ENCODE peak calls at places on chromosomes 6 and 20, in four cellular contexts. E is adrenal gland, L is suprapubic skin, J is mammary epithelial cell. U is an unnamed sample. For H3K4me1, the result is how much of the 10 kb centered on the place peaks cover.

GRCh38 chr6:13467216-13467600 is 20.2 kb downstream of the GFOD1 start:
- DNase-seq in E (no peak), L (no peak), J (no peak), U (no peak)

GRCh38 chr6:111011360-111012142 is 29.7 kb downstream of the RPF2 start:
- DNase-seq in E (no peak), L (no peak), J (peak), U (peak)

GRCh38 chr6:150144294-150144868 is 1.5 kb downstream of the PPP1R14C start:
- DNase-seq in E (no peak), L (no peak), J (peak), U (no peak)

GRCh38 chr6:31572041-31572911 is at the start of gene LTA:
- DNase-seq in E (no peak), L (no peak), J (no peak), U (no peak)

GRCh38 chr20:2748551-2749342 is 51.7 kb downstream of the CPXM1 start:
- DNase-seq in E (no peak), L (peak), J (no peak), U (no peak)

GRCh38 chr20:19742974-19743649 is 14.9 kb upstream of the RIN2 start:
- DNase-seq in E (no peak), L (no peak), J (no peak), U (no peak)

GRCh38 chr6:166420351-166420750 is 37.6 kb upstream of the MPC1 start:
- DNase-seq in E (no peak), L (no peak), J (no peak), U (peak)

GRCh38 chr6:168529214-168529613 is 88.2 kb downstream of the SMOC2 start:
- DNase-seq in E (no peak), L (no peak), J (no peak), U (no peak)

GRCh38 chr6:2081155-2082138 is 164.0 kb downstream of the GMDS start:
- DNase-seq in E (no peak), L (no peak), J (no peak), U (no peak)

GRCh38 chr6:131282417-131282816 is 147.2 kb downstream of the AKAP7 start:
- DNase-seq in E (no peak), L (no peak), J (no peak), U (no peak)

GRCh38 chr20:63635431-63636141 is 8.7 kb upstream of the GMEB2 start:
- DNase-seq in E (no peak), L (no peak), J (no peak), U (no peak)

GRCh38 chr6:54335871-54336270 is 27.6 kb downstream of the TINAG start:
- DNase-seq in E (no peak), L (no peak), J (peak), U (no peak)

GRCh38 chr6:35049885-35050284 is 91.3 kb downstream of the TCP11 start:
- DNase-seq in E (no peak), L (no peak), J (no peak), U (peak)
- H3K4me1 ChIP-seq in E (half or more), L (half or more), J (under half), U (under half)

DNA sequence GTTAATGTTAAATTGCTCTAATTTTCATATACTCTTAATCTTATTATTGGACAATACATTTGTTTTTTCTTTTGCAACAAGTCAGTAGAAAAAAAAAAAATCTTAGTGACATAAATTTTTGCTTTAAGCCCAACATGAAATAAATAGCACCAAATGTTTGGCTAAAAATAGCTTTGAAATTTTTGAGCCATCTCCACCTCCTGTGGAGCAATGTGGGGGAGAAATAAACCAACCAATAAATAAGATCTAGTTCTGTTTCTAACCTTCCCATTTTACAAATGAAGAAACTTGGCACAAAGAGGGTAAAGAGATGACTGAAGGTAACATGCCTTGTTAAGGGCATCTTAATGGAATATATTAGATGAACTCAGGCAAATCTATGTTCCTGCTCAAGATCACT is 91.4 kb downstream of the PRKN start:
- DNase-seq in E (no peak), L (no peak), J (no peak), U (no peak)
- H3K4me3 ChIP-seq in E (no peak), L (no peak), J (no peak), U (no peak)

GRCh38 chr20:22308934-22309333 is 275.4 kb downstream of the FOXA2 start:
- DNase-seq in E (no peak), L (no peak), J (no peak), U (no peak)

GRCh38 chr20:22315771-22316170 is 268.6 kb downstream of the FOXA2 start:
- DNase-seq in E (no peak), L (no peak), J (no peak), U (no peak)

DNA sequence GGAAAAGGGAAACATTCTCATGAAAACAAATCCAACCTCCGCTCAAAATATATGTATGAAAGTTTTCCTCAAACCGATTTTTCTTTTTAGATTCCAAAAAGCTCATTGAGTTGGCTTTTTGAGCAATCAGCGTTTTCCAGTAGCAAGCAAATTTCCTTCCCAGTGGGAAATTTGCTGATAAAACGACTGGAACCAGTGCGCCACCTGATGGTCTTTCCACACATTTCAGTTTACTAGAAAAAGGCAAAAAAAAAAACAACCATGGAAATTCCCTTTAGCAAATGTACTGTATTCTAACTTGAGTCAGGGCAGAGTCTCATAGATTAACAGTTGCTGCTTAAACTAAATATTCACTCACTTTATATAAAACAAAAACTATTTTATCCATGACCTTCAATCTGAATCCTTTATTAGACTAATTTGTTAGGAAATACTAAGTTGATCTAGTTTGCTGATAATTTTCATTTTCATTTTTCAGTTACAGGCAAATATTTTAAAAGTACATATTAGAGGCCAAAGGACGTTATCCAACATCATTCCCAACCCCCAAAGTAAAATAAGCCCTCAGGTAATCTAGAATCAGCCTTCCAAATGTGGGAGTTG is 271.5 kb downstream of the FOXA2 start:
- DNase-seq in E (peak), L (no peak), J (peak), U (peak)
- TF ChIP-seq CTCF in E (peak), L (peak), J (peak), U (peak)

GRCh38 chr20:43947316-43947710 is 32.7 kb downstream of the TOX2 start:
- DNase-seq in E (no peak), L (no peak), J (no peak), U (no peak)
- H3K4me1 ChIP-seq in E (under half), L (under half), J (under half), U (under half)

DNA sequence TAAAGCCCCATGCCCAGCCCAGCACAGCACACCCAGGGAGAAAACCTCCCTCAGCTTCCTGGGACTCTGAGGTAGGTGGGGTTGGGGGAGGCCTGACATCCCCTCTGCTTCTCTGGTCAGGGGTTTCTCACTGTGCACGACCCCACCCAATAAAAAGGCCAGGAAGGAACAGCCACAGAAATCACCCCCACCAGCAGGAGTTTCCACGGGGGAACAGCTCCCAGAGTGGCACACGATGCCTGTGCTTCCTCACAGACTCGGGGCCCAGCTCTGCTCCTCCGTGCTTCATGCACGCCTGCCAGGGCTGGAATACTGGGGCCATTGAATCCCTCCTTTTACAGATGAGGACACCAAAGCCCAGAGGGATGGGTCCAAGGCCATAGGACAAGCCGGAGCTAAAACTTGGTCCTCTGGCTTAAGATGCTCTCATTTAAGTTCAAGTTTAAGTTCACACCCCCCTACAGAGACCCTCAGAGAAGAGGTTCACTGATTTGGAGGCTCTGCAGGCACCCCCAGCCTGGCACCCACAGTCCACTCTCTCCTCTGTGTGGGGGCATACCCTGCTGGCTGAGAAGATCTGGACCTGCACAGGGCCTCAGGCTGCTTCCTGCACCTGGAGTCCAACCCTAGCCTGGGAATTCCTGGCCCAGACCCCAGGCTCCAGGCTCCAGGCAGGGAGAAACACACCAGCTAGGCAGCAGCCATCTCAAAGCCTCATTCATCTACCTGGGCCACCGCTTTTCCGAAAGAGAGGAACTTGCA is 14.3 kb downstream of the ACSS1 start:
- DNase-seq in E (no peak), L (no peak), J (no peak), U (no peak)
- H3K4me3 ChIP-seq in E (no peak), L (no peak), J (no peak), U (no peak)

GRCh38 chr6:159125014-159125609 is 44.1 kb upstream of the FNDC1 start:
- DNase-seq in E (no peak), L (no peak), J (no peak), U (no peak)
- TF ChIP-seq CTCF in E (peak), L (no peak), J (peak), U (peak)

GRCh38 chr6:107644513-107644912 is 154.6 kb downstream of the SOBP start:
- DNase-seq in E (no peak), L (no peak), J (no peak), U (no peak)

GRCh38 chr6:107647439-107647948 is 157.6 kb downstream of the SOBP start:
- DNase-seq in E (no peak), L (no peak), J (no peak), U (no peak)

GRCh38 chr6:107646776-107647438 is 157.0 kb downstream of the SOBP start:
- DNase-seq in E (no peak), L (no peak), J (no peak), U (no peak)

GRCh38 chr6:107646176-107646575 is 156.3 kb downstream of the SOBP start:
- DNase-seq in E (no peak), L (no peak), J (no peak), U (no peak)

GRCh38 chr6:107645740-107646139 is 155.8 kb downstream of the SOBP start:
- DNase-seq in E (no peak), L (no peak), J (no peak), U (no peak)
- H3K4me1 ChIP-seq in E (under half), L (under half), J (under half), U (under half)

GRCh38 chr6:158669145-158670035 is 19.5 kb downstream of the SYTL3 start:
- DNase-seq in E (no peak), L (no peak), J (peak), U (no peak)
- H3K4me3 ChIP-seq in E (no peak), L (no peak), J (no peak), U (no peak)

DNA sequence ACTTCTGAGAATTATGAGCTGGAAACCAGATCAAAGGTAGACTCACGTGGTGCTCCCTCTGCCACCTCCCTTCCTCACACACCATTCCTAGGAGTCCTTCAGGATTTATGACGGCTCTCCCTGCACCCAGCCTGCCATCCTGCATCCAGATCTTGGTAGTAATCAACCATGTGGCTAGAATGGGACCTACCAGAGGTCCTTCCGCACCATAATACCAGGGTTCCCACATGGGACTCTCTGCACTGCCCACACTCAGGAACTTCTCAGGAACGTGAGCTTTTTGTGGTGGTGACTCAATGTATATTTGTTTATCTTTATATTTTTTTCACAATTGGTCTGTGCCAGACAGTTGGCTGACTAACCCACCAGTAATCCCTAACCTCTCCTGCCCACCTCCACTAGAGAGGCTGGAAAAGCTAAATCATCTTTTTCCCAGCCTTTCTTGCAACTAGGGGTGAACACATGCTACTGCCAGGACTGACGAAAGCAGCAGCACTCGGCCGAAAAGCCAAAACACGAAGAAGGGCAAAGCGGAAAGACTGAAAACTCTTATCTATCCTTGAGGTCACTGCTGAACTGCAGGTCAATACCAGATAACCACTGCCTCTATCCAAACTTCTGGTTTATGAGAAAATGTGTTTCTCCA is 113.0 kb downstream of the TRERF1 start:
- DNase-seq in E (no peak), L (no peak), J (peak), U (no peak)
- TF ChIP-seq CTCF in E (peak), L (no peak), J (no peak), U (no peak)

U was measured in cardiac muscle cell.